ENCODE peak calls at places on chromosome 3, in six cellular contexts. C is aorta, T is cardiac muscle cell, D is RWPE2, L is tibial artery, Y is tibial nerve. R is an unnamed sample.

GRCh38 chr3:197289726-197290125 is 8.7 kb downstream of the DLG1 start:
- DNase-seq in C (no peak), T (no peak), D (no peak), L (no peak), Y (no peak), R (no peak)

GRCh38 chr3:149377408-149378111 is at the start of gene TM4SF1:
- DNase-seq in C (peak), T (no peak), D (peak), L (peak), Y (peak), R (no peak)

GRCh38 chr3:126663750-126664149 is 8.8 kb upstream of the TXNRD3 start:
- DNase-seq in C (peak), T (no peak), D (no peak), L (no peak), Y (no peak), R (no peak)

GRCh38 chr3:186476044-186476468 is 68.1 kb downstream of the CRYGS start:
- DNase-seq in C (no peak), T (no peak), D (no peak), L (no peak), Y (no peak), R (no peak)

GRCh38 chr3:123126051-123126450 is 59.2 kb downstream of the PDIA5 start:
- DNase-seq in C (peak), T (no peak), D (no peak), L (no peak), Y (no peak), R (no peak)

GRCh38 chr3:42118762-42119361 is 27.7 kb downstream of the TRAK1 start:
- DNase-seq in C (no peak), T (peak), D (no peak), L (no peak), Y (peak), R (no peak)

GRCh38 chr3:138862924-138863775 is 28.4 kb upstream of the PIK3CB start:
- DNase-seq in C (no peak), T (no peak), D (peak), L (no peak), Y (no peak), R (no peak)

GRCh38 chr3:45491344-45491743 is 103.0 kb downstream of the LARS2 start:
- DNase-seq in C (no peak), T (no peak), D (no peak), L (no peak), Y (no peak), R (no peak)

GRCh38 chr3:57512174-57512573 is 32.0 kb downstream of the DNAH12 start:
- DNase-seq in C (no peak), T (no peak), D (no peak), L (no peak), Y (no peak), R (no peak)

GRCh38 chr3:9396301-9396631 is 1.1 kb upstream of the SETD5 start:
- DNase-seq in C (no peak), T (peak), D (peak), L (peak), Y (peak), R (peak)

GRCh38 chr3:168047190-168047795 is 48.4 kb downstream of the GOLIM4 start:
- DNase-seq in C (no peak), T (peak), D (no peak), L (no peak), Y (peak), R (no peak)

GRCh38 chr3:59286791-59287531 is 237.1 kb upstream of the CFAP20DC start:
- DNase-seq in C (no peak), T (peak), D (no peak), L (no peak), Y (no peak), R (no peak)

GRCh38 chr3:55246016-55246415 is 241.1 kb downstream of the WNT5A start:
- DNase-seq in C (no peak), T (no peak), D (no peak), L (no peak), Y (no peak), R (no peak)

GRCh38 chr3:14957933-14958332 is 10.6 kb downstream of the NR2C2 start:
- DNase-seq in C (no peak), T (no peak), D (no peak), L (no peak), Y (no peak), R (no peak)

GRCh38 chr3:44031387-44032380 is 210.0 kb upstream of the TOPAZ1 start:
- DNase-seq in C (no peak), T (no peak), D (no peak), L (no peak), Y (no peak), R (no peak)

GRCh38 chr3:141407043-141407442 is 38.7 kb downstream of the ZBTB38 start:
- DNase-seq in C (no peak), T (no peak), D (no peak), L (peak), Y (peak), R (no peak)

GRCh38 chr3:146033950-146034349 is 127.0 kb downstream of the PLOD2 start:
- DNase-seq in C (no peak), T (no peak), D (no peak), L (no peak), Y (no peak), R (no peak)

GRCh38 chr3:17747184-17747889 is 4.9 kb upstream of the TBC1D5 start:
- DNase-seq in C (no peak), T (no peak), D (no peak), L (no peak), Y (no peak), R (no peak)

GRCh38 chr3:196327405-196327804 is 9.4 kb upstream of the DYNLT2B start:
- DNase-seq in C (no peak), T (peak), D (no peak), L (no peak), Y (no peak), R (no peak)

GRCh38 chr3:101571028-101571895 is 2.7 kb upstream of the PCNP start:
- DNase-seq in C (no peak), T (no peak), D (no peak), L (no peak), Y (no peak), R (no peak)

GRCh38 chr3:166177130-166177529 is 339.9 kb upstream of the BCHE start:
- DNase-seq in C (no peak), T (no peak), D (no peak), L (no peak), Y (no peak), R (no peak)

GRCh38 chr3:170606675-170607074 is 20.8 kb upstream of the SLC7A14 start:
- DNase-seq in C (no peak), T (no peak), D (no peak), L (no peak), Y (no peak), R (no peak)

GRCh38 chr3:107676469-107677309 is 153.9 kb downstream of the BBX start:
- DNase-seq in C (no peak), T (peak), D (no peak), L (no peak), Y (no peak), R (no peak)

GRCh38 chr3:146511402-146512134 is 32.8 kb downstream of the PLSCR1 start:
- DNase-seq in C (no peak), T (no peak), D (no peak), L (no peak), Y (no peak), R (no peak)

GRCh38 chr3:197525706-197526105 is 30.1 kb downstream of the BDH1 start:
- DNase-seq in C (no peak), T (no peak), D (no peak), L (no peak), Y (no peak), R (no peak)

GRCh38 chr3:71010731-71011455 is 572.6 kb downstream of the FOXP1 start:
- DNase-seq in C (no peak), T (no peak), D (no peak), L (no peak), Y (no peak), R (no peak)

GRCh38 chr3:111739241-111739952 is 119.7 kb upstream of the PHLDB2 start:
- DNase-seq in C (no peak), T (no peak), D (peak), L (no peak), Y (no peak), R (no peak)

GRCh38 chr3:14377838-14378169 is 24.6 kb upstream of the SLC6A6 start:
- DNase-seq in C (no peak), T (no peak), D (no peak), L (no peak), Y (no peak), R (no peak)

GRCh38 chr3:14803981-14804834 is 14.6 kb upstream of the FGD5 start:
- DNase-seq in C (no peak), T (no peak), D (no peak), L (no peak), Y (no peak), R (no peak)

GRCh38 chr3:156751461-156752025 is 74.6 kb upstream of the LEKR1 start:
- DNase-seq in C (peak), T (peak), D (no peak), L (peak), Y (peak), R (no peak)

GRCh38 chr3:52777127-52777958 is at the start of gene ITIH1:
- DNase-seq in C (peak), T (no peak), D (peak), L (no peak), Y (no peak), R (no peak)

GRCh38 chr3:129226374-129226773 is 23.0 kb upstream of the COPG1 start:
- DNase-seq in C (peak), T (no peak), D (peak), L (peak), Y (peak), R (no peak)

GRCh38 chr3:109731639-109732473 is 394.5 kb upstream of the DPPA4 start:
- DNase-seq in C (no peak), T (peak), D (no peak), L (peak), Y (peak), R (no peak)

GRCh38 chr3:775178-775885 is 317.5 kb upstream of the CNTN6 start:
- DNase-seq in C (no peak), T (no peak), D (no peak), L (no peak), Y (no peak), R (no peak)

GRCh38 chr3:130607553-130608154 is 90.7 kb downstream of the COL6A6 start:
- DNase-seq in C (no peak), T (no peak), D (no peak), L (no peak), Y (no peak), R (no peak)

GRCh38 chr3:163261056-163261455 is 1764.4 kb downstream of the OTOL1 start:
- DNase-seq in C (no peak), T (no peak), D (no peak), L (no peak), Y (no peak), R (no peak)

GRCh38 chr3:11059090-11059798 is 66.7 kb downstream of the SLC6A1 start:
- DNase-seq in C (no peak), T (peak), D (no peak), L (peak), Y (peak), R (no peak)

DNA sequence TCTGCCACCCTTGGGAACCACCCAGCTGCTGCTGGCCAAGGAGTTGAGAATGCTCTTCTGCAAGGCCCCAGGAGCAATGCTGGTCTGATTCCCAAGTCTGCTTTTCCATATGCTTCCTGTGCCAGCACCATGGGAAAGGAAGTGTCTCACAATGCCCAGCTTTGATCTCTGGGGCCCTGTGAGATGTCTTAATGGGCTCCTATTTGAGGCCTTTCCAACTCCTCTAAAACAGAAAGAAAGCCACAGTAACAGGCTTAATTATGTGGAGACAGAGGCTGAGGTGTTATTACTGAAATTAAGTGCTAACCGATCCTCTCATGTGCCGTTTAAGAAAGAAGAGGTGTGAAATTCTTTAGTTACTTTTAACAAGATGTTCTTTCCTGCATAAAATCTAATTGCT is 4.5 kb downstream of the EOGT start:
- DNase-seq in C (no peak), T (no peak), D (no peak), L (no peak), Y (no peak), R (no peak)
- H3K27ac ChIP-seq in C (peak), T (no peak), D (no peak), L (peak), Y (peak), R (no peak)

GRCh38 chr3:115513411-115513800 is 109.9 kb upstream of the GAP43 start:
- DNase-seq in C (no peak), T (no peak), D (no peak), L (no peak), Y (peak), R (no peak)

GRCh38 chr3:115512565-115513410 is 110.5 kb upstream of the GAP43 start:
- DNase-seq in C (peak), T (peak), D (no peak), L (no peak), Y (no peak), R (no peak)

GRCh38 chr3:115523467-115523866 is 99.8 kb upstream of the GAP43 start:
- DNase-seq in C (no peak), T (peak), D (no peak), L (no peak), Y (no peak), R (no peak)

GRCh38 chr3:115518100-115518852 is 105.0 kb upstream of the GAP43 start:
- DNase-seq in C (peak), T (peak), D (peak), L (no peak), Y (no peak), R (no peak)

DNA sequence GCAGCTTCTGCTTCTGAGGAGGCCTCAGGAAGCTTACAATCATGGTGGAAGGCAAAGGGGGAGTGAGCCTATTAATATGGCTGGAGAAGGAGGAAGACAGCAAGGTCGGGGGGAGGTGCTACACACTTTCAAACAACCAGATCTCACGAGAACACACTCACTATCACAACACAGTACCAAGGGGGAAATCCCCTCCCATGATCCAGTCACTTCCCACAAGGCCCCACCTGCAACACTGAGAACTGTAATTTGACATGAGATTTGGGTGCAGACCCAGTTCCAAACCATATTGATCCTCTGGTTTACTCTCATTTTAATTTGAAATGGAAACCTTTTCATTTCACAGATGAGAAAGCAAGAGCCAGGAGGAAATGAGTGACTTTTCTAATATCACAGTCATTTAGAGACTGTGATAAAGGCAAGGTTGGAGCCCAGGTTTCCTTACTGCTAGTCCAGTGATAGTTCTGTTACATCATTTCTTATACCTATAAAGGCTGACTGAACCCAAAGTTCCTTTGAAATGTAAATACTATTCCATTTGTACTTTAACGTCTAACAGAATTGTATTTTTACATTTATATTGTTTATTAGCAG is 105.8 kb upstream of the GAP43 start:
- DNase-seq in C (no peak), T (no peak), D (no peak), L (no peak), Y (no peak), R (no peak)
- H3K27ac ChIP-seq in C (no peak), T (peak), D (peak), L (no peak), Y (no peak), R (no peak)

GRCh38 chr3:37905987-37906674 is 44.5 kb downstream of the CTDSPL start:
- DNase-seq in C (no peak), T (peak), D (no peak), L (peak), Y (no peak), R (no peak)
- H3K27ac ChIP-seq in C (peak), T (peak), D (no peak), L (peak), Y (peak), R (peak)

GRCh38 chr3:184344579-184345350 is 7.4 kb downstream of the FAM131A start:
- DNase-seq in C (no peak), T (no peak), D (no peak), L (no peak), Y (no peak), R (no peak)
- H3K27ac ChIP-seq in C (no peak), T (no peak), D (no peak), L (peak), Y (peak), R (no peak)

GRCh38 chr3:193776626-193777025 is 183.6 kb downstream of the OPA1 start:
- DNase-seq in C (no peak), T (no peak), D (no peak), L (no peak), Y (no peak), R (no peak)
- H3K27ac ChIP-seq in C (no peak), T (no peak), D (no peak), L (no peak), Y (no peak), R (no peak)

GRCh38 chr3:32556332-32556731 is 14.3 kb downstream of the DYNC1LI1 start:
- DNase-seq in C (no peak), T (no peak), D (no peak), L (no peak), Y (no peak), R (no peak)
- H3K27ac ChIP-seq in C (no peak), T (no peak), D (no peak), L (no peak), Y (no peak), R (no peak)

R was measured in vagina.